ENCODE peak calls at places on chromosomes 16 and 17, in six cellular contexts. J, V, Q, B, E and S are unnamed samples.

GRCh38 chr16:57310801-57311200 is 26.3 kb upstream of the PLLP start:
- DNase-seq in B (no peak), J (no peak), V (no peak), E (no peak), Q (no peak), S (no peak)

GRCh38 chr17:73650147-73650546 is 5.9 kb upstream of the SDK2 start:
- DNase-seq in E (no peak), J (no peak), V (no peak), B (peak; percentile 58), Q (peak; percentile 58), S (no peak)

GRCh38 chr17:67834634-67835033 is 9.3 kb downstream of the BPTF start:
- DNase-seq in J (no peak), V (no peak), B (no peak), E (no peak), Q (no peak), S (no peak)

GRCh38 chr16:53888222-53888621 is 184.3 kb downstream of the FTO start:
- DNase-seq in E (no peak), Q (no peak), V (no peak), J (no peak), B (no peak), S (no peak)

GRCh38 chr16:68351463-68351862 is 40.6 kb downstream of the PRMT7 start:
- DNase-seq in Q (no peak), B (no peak), J (no peak), E (no peak), V (no peak), S (no peak)

GRCh38 chr16:68445458-68445857 is 2.9 kb downstream of the SMPD3 start:
- DNase-seq in J (no peak), Q (peak; percentile 75), B (no peak), V (no peak), E (no peak), S (no peak)

GRCh38 chr16:12459401-12459791 is 344.3 kb downstream of the CPPED1 start:
- DNase-seq in V (no peak), E (no peak), J (no peak), Q (peak; percentile 29), B (no peak), S (peak; percentile 41)

GRCh38 chr16:14509055-14509454 is 121.0 kb downstream of the PARN start:
- DNase-seq in E (no peak), J (no peak), Q (no peak), V (no peak), B (no peak), S (no peak)

GRCh38 chr17:36544049-36544319 is 735 bp upstream of the GGNBP2 start:
- DNase-seq in J (no peak), V (no peak), Q (no peak), B (peak; percentile 72), E (no peak), S (no peak)

GRCh38 chr17:46929413-46929812 is 6.5 kb downstream of the GOSR2 start:
- DNase-seq in J (no peak), Q (no peak), E (no peak), B (peak; percentile 46), V (no peak), S (no peak)

GRCh38 chr17:73542323-73542722 is 101.9 kb downstream of the SDK2 start:
- DNase-seq in Q (no peak), B (no peak), J (no peak), E (no peak), V (no peak), S (no peak)

GRCh38 chr16:30949655-30950515 is 1.0 kb downstream of the ORAI3 start:
- DNase-seq in J (no peak), V (no peak), E (no peak), B (peak; percentile 84), Q (peak; percentile 80), S (peak; percentile 72)

GRCh38 chr17:48177816-48178215 is 70.2 kb downstream of the SNX11 start:
- DNase-seq in B (no peak), J (no peak), Q (no peak), E (no peak), V (no peak), S (no peak)

GRCh38 chr16:66961065-66961744 is at the start of gene CES3:
- DNase-seq in V (peak; percentile 21), E (peak; percentile 16), B (peak; percentile 84), J (peak; percentile 20), Q (peak; percentile 93), S (peak; percentile 62)

GRCh38 chr17:2337811-2338657 is 733 bp downstream of the SGSM2 start:
- DNase-seq in B (peak; percentile 84), J (peak; percentile 61), V (peak; percentile 58), Q (peak; percentile 67), E (peak; percentile 16), S (peak; percentile 76)

GRCh38 chr17:70295732-70296131 is 126.4 kb downstream of the KCNJ2 start:
- DNase-seq in J (no peak), B (no peak), V (no peak), E (no peak), Q (no peak), S (no peak)

GRCh38 chr17:34763727-34764665 is 184.6 kb downstream of the TMEM132E start:
- DNase-seq in B (no peak), J (no peak), E (no peak), V (no peak), Q (no peak), S (no peak)

GRCh38 chr17:74493381-74493833 is 27.0 kb downstream of the CD300A start:
- DNase-seq in J (peak; percentile 61), Q (peak; percentile 86), E (peak; percentile 51), B (peak; percentile 83), V (peak; percentile 51), S (no peak)

GRCh38 chr17:52383493-52384100 is 225.1 kb upstream of the CA10 start:
- DNase-seq in B (peak; percentile 88), J (no peak), V (no peak), Q (peak; percentile 88), E (no peak), S (no peak)

GRCh38 chr16:30394603-30395154 is 541 bp upstream of the ZNF48 start:
- DNase-seq in Q (no peak), E (no peak), B (peak; percentile 34), V (no peak), J (no peak), S (no peak)

GRCh38 chr17:54781389-54781788 is 119.3 kb upstream of the TOM1L1 start:
- DNase-seq in Q (no peak), E (no peak), J (no peak), V (no peak), B (no peak), S (no peak)

GRCh38 chr17:67434061-67434525 is 57.0 kb downstream of the PITPNC1 start:
- DNase-seq in V (peak; percentile 55), J (peak; percentile 59), E (peak; percentile 22), B (no peak), Q (peak; percentile 43), S (no peak)

GRCh38 chr16:51113254-51114125 is 37.6 kb downstream of the SALL1 start:
- DNase-seq in Q (no peak), J (no peak), V (no peak), E (no peak), B (no peak), S (peak; percentile 5)

GRCh38 chr16:30615358-30616076 is 5.3 kb upstream of the ZNF689 start:
- DNase-seq in B (peak; percentile 45), E (peak; percentile 42), V (peak; percentile 56), J (peak; percentile 61), Q (peak; percentile 88), S (peak; percentile 58)

GRCh38 chr17:80005360-80006338 is 30.0 kb downstream of the TBC1D16 start:
- DNase-seq in V (peak; percentile 51), B (peak; percentile 80), E (peak; percentile 39), J (peak; percentile 52), Q (peak; percentile 44), S (no peak)

GRCh38 chr17:30894236-30894635 is 11.8 kb downstream of the TEFM start:
- DNase-seq in B (no peak), V (no peak), Q (no peak), E (no peak), J (no peak), S (no peak)

GRCh38 chr17:35766903-35767510 is 6.3 kb downstream of the C17orf50 start:
- DNase-seq in J (no peak), V (no peak), B (peak; percentile 59), E (no peak), Q (no peak), S (no peak)

GRCh38 chr16:4884209-4884608 is 36.9 kb downstream of the UBN1 start:
- DNase-seq in E (no peak), B (no peak), Q (no peak), J (no peak), V (no peak), S (no peak)
- H3K36me3 ChIP-seq in E (peaks cover 32% of the 10 kb centered on the region), B (peaks cover 2% of the 10 kb centered on the region), Q (peaks cover 23% of the 10 kb centered on the region), J (peaks cover 35% of the 10 kb centered on the region), V (peaks cover 53% of the 10 kb centered on the region), S (peaks cover 43% of the 10 kb centered on the region)

GRCh38 chr17:81803728-81804558 is at the start of gene GCGR:
- DNase-seq in E (no peak), J (no peak), B (no peak), Q (no peak), V (no peak), S (no peak)
- H3K4me3 ChIP-seq in E (no peak within 1 kb of the TSS), J (no peak within 1 kb of the TSS), B (no peak within 1 kb of the TSS), Q (no peak within 1 kb of the TSS), V (no peak within 1 kb of the TSS), S (no peak within 1 kb of the TSS)

DNA sequence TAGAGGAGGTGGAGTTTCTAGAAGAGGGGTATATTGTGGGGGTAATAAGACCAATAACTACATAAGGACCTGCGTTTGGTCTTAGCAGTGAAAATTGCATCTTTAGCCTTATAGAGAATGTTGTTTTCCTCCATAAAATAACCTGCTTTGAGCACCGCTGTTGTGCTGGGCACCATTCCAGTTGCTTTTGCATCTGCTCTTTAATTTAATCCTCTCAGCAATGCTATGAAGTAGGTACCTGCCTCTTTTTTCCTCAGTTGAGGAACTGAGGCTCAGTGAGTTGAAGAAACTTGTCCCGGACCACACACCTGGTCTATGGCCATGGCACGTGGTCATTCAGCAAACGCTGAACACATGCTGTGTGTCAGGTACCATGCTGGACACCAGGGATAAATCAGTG is 238.1 kb downstream of the MSI2 start:
- DNase-seq in B (no peak), E (no peak), J (no peak), V (no peak), Q (no peak), S (no peak)
- H3K36me3 ChIP-seq in B (no peaks in the 10 kb centered on the region), E (no peaks in the 10 kb centered on the region), J (no peaks in the 10 kb centered on the region), V (no peaks in the 10 kb centered on the region), Q (no peaks in the 10 kb centered on the region), S (no peaks in the 10 kb centered on the region)

GRCh38 chr17:45312477-45313418 is 4.1 kb downstream of the MAP3K14 start:
- DNase-seq in Q (no peak), V (no peak), E (no peak), J (no peak), B (no peak), S (no peak)

GRCh38 chr17:45314761-45315549 is 1.9 kb downstream of the MAP3K14 start:
- DNase-seq in B (no peak), J (no peak), E (no peak), Q (no peak), V (no peak), S (no peak)

GRCh38 chr17:45311762-45312476 is 4.9 kb downstream of the MAP3K14 start:
- DNase-seq in B (peak; percentile 90), J (peak; percentile 57), Q (peak; percentile 85), E (peak; percentile 34), V (peak; percentile 51), S (peak; percentile 74)

GRCh38 chr17:45313927-45314760 is 2.7 kb downstream of the MAP3K14 start:
- DNase-seq in E (no peak), V (no peak), B (no peak), Q (no peak), J (no peak), S (no peak)

DNA sequence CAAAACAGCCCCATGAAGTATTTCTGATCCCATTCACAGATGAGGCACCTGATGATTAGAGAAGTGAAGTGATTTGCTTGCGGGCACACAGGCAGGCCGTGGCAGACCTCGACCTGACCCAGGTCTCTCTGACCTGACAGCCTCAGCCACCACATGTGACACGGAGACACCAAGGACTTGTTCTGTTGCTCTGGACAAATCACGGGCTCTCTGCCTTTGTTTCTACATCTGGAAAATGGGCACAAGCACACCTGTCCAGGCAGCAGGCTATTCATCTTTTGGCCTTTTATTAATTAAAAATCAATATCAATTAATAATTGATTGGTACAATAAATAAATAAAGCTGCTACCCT is 3.4 kb downstream of the MAP3K14 start:
- DNase-seq in Q (no peak), B (no peak), V (no peak), J (no peak), E (no peak), S (no peak)
- H3K4me3 ChIP-seq in Q (no peak overlapping the region), B (no peak overlapping the region), V (peak overlapping the region; percentile 74), J (peak overlapping the region; percentile 45), E (peak overlapping the region; percentile 40), S (peak overlapping the region; percentile 83)